ENCODE peak calls at places on chromosome 19, in seven cellular contexts. J, R, W, G, V, S and E are unnamed samples.

GRCh38 chr19:46759817-46760333 is 13.6 kb upstream of the STRN4 start:
- DNase-seq in J (peak), R (peak), W (peak), G (no peak), V (peak), S (no peak), E (peak)

GRCh38 chr19:14603990-14604387 is 21.1 kb downstream of the CLEC17A start:
- DNase-seq in J (no peak), R (no peak), W (no peak), G (no peak), V (no peak), S (no peak), E (no peak)

GRCh38 chr19:9818175-9818733 is 625 bp downstream of the FBXL12 start:
- DNase-seq in J (no peak), R (no peak), W (no peak), G (no peak), V (no peak), S (no peak), E (no peak)

GRCh38 chr19:30516586-30516985 is 144.4 kb downstream of the ZNF536 start:
- DNase-seq in J (no peak), R (peak), W (no peak), G (no peak), V (no peak), S (no peak), E (no peak)

GRCh38 chr19:12065100-12065538 is 588 bp downstream of the ZNF844 start:
- DNase-seq in J (peak), R (no peak), W (peak), G (no peak), V (peak), S (peak), E (peak)

GRCh38 chr19:12642506-12642905 is 24.0 kb downstream of the MAN2B1 start:
- DNase-seq in J (no peak), R (no peak), W (no peak), G (no peak), V (no peak), S (no peak), E (no peak)

GRCh38 chr19:13681509-13681908 is 82.8 kb upstream of the MRI1 start:
- DNase-seq in J (no peak), R (no peak), W (no peak), G (no peak), V (peak), S (no peak), E (peak)

GRCh38 chr19:9435279-9436268 is at the start of gene ZNF266:
- DNase-seq in J (peak), R (peak), W (peak), G (peak), V (peak), S (peak), E (peak)

GRCh38 chr19:4164262-4164661 is 10.8 kb downstream of the CREB3L3 start:
- DNase-seq in J (no peak), R (no peak), W (no peak), G (no peak), V (no peak), S (no peak), E (no peak)

GRCh38 chr19:9622531-9622930 is 1.5 kb upstream of the ZNF561 start:
- DNase-seq in J (no peak), R (no peak), W (no peak), G (no peak), V (peak), S (no peak), E (no peak)

GRCh38 chr19:28917661-28918060 is 295.3 kb downstream of the UQCRFS1 start:
- DNase-seq in J (no peak), R (no peak), W (no peak), G (no peak), V (no peak), S (no peak), E (no peak)

GRCh38 chr19:19628499-19629134 is 597 bp upstream of the LPAR2 start:
- DNase-seq in J (no peak), R (no peak), W (no peak), G (no peak), V (no peak), S (no peak), E (no peak)

GRCh38 chr19:54431255-54431838 is 16.1 kb downstream of the TTYH1 start:
- DNase-seq in J (no peak), R (no peak), W (no peak), G (peak), V (peak), S (peak), E (no peak)

GRCh38 chr19:35843676-35844481 is 8.4 kb downstream of the NPHS1 start:
- DNase-seq in J (no peak), R (no peak), W (no peak), G (no peak), V (no peak), S (no peak), E (no peak)

GRCh38 chr19:409006-409514 is at the start of gene C2CD4C:
- DNase-seq in J (no peak), R (no peak), W (no peak), G (no peak), V (no peak), S (no peak), E (no peak)

GRCh38 chr19:18710186-18710585 is 26.7 kb downstream of the CRTC1 start:
- DNase-seq in J (no peak), R (no peak), W (no peak), G (no peak), V (no peak), S (no peak), E (no peak)

GRCh38 chr19:55641376-55642152 is 762 bp downstream of the ZNF580 start:
- DNase-seq in J (no peak), R (no peak), W (no peak), G (no peak), V (peak), S (no peak), E (no peak)

GRCh38 chr19:29806098-29806866 is 5.5 kb upstream of the CCNE1 start:
- DNase-seq in J (no peak), R (no peak), W (no peak), G (no peak), V (peak), S (peak), E (no peak)

GRCh38 chr19:34254552-34255432 is at the start of gene GARRE1:
- DNase-seq in J (no peak), R (no peak), W (no peak), G (no peak), V (no peak), S (peak), E (no peak)

GRCh38 chr19:7870571-7871279 is 3.5 kb downstream of the PRR36 start:
- DNase-seq in J (no peak), R (no peak), W (no peak), G (peak), V (peak), S (no peak), E (no peak)

GRCh38 chr19:55621673-55622231 is 2.6 kb downstream of the ZNF784 start:
- DNase-seq in J (no peak), R (no peak), W (no peak), G (no peak), V (no peak), S (no peak), E (no peak)

GRCh38 chr19:28915737-28916460 is 297.1 kb downstream of the UQCRFS1 start:
- DNase-seq in J (no peak), R (no peak), W (no peak), G (no peak), V (no peak), S (no peak), E (no peak)

GRCh38 chr19:4064073-4064550 is 2.6 kb downstream of the ZBTB7A start:
- DNase-seq in J (no peak), R (no peak), W (no peak), G (no peak), V (no peak), S (no peak), E (no peak)

DNA sequence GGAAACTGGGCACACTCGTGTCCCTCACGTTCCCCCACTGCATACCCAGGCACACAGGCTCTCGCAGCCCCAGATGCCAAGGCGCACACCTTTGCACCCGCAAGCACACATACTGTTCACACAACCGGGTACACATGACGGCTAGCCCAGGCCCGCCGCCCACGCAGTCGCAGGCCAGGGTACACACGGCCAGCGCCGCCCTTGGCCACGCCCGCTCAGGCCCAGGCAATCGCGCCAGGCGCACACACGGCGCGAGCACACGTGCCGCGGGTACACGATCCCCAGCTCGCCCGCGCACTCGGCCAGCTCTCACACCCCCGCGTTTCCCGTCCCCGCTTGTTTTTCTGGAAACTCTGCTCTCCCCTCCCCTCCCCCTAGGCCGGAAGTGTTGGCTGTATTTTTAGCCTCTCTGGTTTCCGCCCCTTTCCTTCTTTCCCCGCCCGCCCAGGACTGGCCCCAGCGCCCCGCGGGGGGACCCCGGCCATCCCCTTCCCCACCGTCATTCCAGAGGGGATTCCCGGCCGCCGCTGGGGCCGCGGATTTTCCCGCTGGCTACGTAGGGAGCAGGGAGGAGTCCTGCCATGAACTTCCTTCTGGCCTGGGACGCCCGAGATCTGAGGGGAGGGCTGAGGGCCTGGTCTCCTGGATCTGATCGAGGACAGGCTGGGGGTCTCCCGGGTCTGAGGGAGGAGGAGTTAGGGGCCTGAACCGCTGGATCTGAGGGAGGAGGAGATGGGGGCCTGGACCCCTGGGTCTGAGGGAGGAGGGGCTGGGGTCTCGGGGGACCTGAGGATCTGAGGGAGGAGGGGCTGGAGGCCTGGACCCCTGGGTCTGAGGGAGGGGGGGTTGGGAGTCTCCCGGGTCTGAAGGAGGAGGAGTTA is 4.0 kb upstream of the ZFP36 start:
- DNase-seq in J (peak), R (peak), W (peak), G (peak), V (peak), S (peak), E (peak)
- H3K4me3 ChIP-seq in J (peak), R (peak), W (peak), G (peak), V (peak), S (peak), E (peak)

GRCh38 chr19:2330255-2330631 is 1.8 kb downstream of the SPPL2B start:
- DNase-seq in J (no peak), R (no peak), W (no peak), G (no peak), V (no peak), S (no peak), E (no peak)

GRCh38 chr19:2327773-2328400 is 499 bp downstream of the LSM7 start:
- DNase-seq in J (peak), R (peak), W (peak), G (peak), V (peak), S (no peak), E (peak)

GRCh38 chr19:2329162-2329505 is 650 bp downstream of the SPPL2B start:
- DNase-seq in J (no peak), R (no peak), W (no peak), G (no peak), V (no peak), S (no peak), E (no peak)

GRCh38 chr19:2329528-2329927 is 1.0 kb downstream of the SPPL2B start:
- DNase-seq in J (no peak), R (no peak), W (no peak), G (no peak), V (no peak), S (no peak), E (no peak)

DNA sequence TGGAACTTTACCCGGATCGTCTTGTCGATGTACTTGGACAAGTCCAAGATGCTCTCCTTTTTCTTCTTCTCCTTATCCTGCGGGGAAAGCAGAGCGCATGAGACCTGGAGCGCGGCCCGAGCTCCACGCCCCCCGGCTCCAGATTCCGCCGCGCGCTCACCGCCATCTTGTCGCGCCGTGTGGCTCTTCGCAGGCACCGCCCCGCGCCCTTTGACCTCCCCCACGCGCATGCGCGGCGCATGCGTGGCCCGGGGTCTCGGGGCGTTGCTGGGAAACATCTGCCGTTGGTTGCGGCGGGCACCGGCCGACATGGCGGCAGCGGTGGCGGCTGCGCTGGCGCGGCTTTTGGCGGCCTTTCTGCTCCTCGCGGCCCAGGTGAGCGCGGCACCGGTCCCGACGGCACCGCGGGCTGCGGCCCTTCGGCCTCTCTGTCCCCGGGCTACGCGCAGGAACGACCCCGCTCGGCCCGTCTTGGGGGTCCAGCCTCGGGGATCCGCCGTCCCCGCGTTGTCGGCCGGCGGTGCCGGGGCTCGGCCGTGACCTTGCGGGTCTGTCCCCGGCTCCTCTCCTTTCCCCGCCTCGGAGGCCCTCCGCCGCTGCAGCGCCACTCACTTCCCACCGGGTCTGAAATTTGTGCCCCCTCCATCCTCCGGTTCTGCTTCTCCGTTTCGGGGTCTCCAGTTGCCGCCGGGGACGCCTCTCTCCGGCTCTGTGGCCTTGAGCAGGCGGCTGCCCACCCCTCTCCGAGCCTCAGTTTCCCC is at the start of the genes LSM7 and SPPL2B:
- DNase-seq in J (peak), R (peak), W (peak), G (peak), V (peak), S (peak), E (peak)
- TF ChIP-seq CTCF in J (no peak), R (no peak), W (no peak), G (no peak), V (no peak), S (no peak), E (no peak)

GRCh38 chr19:44260343-44260681 is 626 bp downstream of the ZNF233 start:
- DNase-seq in J (no peak), R (no peak), W (no peak), G (no peak), V (no peak), S (no peak), E (no peak)
- H3K4me3 ChIP-seq in J (peak), R (peak), W (no peak), G (no peak), V (peak), S (peak), E (peak)

DNA sequence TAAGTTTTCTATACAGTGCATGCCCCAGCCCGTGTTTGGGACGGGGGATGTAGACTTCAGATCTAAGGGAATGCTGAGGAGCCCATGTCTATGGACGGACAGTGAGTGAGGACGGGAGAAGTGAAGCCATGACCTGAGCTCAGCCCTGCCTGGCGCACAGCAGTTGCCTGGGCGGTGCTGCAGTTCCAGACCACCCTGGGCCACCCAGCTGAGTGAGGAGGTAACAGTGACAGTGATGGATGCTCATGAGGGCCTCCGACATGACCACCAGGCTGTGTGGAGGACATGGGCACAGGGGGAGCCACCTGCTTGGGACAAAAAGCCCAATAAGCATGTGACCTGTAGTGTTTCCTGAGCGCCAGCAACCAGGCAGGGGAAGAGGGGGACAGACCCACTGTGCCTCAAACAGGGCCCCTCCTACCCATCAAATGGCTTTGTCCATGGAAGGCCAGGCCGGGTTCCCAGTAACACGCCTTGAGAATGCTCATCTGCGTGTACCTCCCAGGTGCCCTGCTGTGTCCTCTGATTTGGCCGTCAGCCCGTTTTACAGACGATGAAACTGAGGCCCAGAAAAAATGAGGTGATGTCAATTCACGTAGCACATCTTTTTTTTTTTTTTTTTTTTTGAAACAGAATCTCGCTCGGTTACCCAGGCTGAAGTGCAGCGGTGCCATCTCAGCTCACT is 22.6 kb downstream of the NOSIP start:
- DNase-seq in J (no peak), R (no peak), W (no peak), G (no peak), V (no peak), S (no peak), E (no peak)
- TF ChIP-seq CTCF in J (no peak), R (no peak), W (no peak), G (no peak), V (no peak), S (no peak), E (no peak)